ENCODE peak calls at places on chromosomes 2 and 18, in nine cellular contexts. V, Y, A, Q, D, E, N, W and P are unnamed samples.
A peak's percentile ranks its signal among the peaks of the same experiment; 100 is the strongest.

GRCh38 chr2:72964146-72964525 is 46.8 kb downstream of the EMX1 start:
- DNase-seq in A (no peak), N (no peak), W (no peak), Q (no peak), V (no peak), Y (no peak), D (no peak), E (no peak), P (no peak)

GRCh38 chr2:158024288-158024898 is 77.3 kb upstream of the UPP2 start:
- DNase-seq in E (peak; percentile 39), A (peak; percentile 59), V (peak; percentile 55), D (peak; percentile 21), W (no peak), N (no peak), Y (peak; percentile 65), Q (peak; percentile 73), P (peak; percentile 64)

GRCh38 chr2:8604262-8604661 is 77.6 kb upstream of the ID2 start:
- DNase-seq in A (no peak), Q (no peak), W (no peak), D (no peak), N (no peak), V (no peak), E (no peak), Y (no peak), P (no peak)

GRCh38 chr2:40286721-40287120 is 165.2 kb downstream of the SLC8A1 start:
- DNase-seq in E (no peak), V (no peak), D (no peak), W (no peak), Y (no peak), A (no peak), N (no peak), Q (no peak), P (no peak)

GRCh38 chr2:224976629-224977525 is 65.4 kb downstream of the DOCK10 start:
- DNase-seq in E (no peak), D (no peak), A (no peak), V (no peak), Q (no peak), Y (no peak), W (no peak), N (no peak), P (no peak)

GRCh38 chr2:53452400-53452799 is 315.2 kb upstream of the CHAC2 start:
- DNase-seq in E (no peak), Q (no peak), A (no peak), D (no peak), Y (no peak), W (no peak), N (no peak), V (no peak), P (no peak)

GRCh38 chr2:46780801-46781445 is 134.7 kb downstream of the MCFD2 start:
- DNase-seq in E (no peak), Y (no peak), W (peak; percentile 66), D (peak; percentile 45), A (peak; percentile 60), Q (no peak), N (no peak), V (peak; percentile 89), P (no peak)

GRCh38 chr18:49170145-49170544 is 219.4 kb upstream of the SMAD7 start:
- DNase-seq in Q (no peak), E (no peak), N (no peak), A (no peak), V (no peak), D (no peak), Y (no peak), W (no peak), P (no peak)

GRCh38 chr18:79610461-79611039 is 69.1 kb upstream of the CTDP1 start:
- DNase-seq in W (peak; percentile 14), N (peak; percentile 62), Y (peak; percentile 26), Q (peak; percentile 44), D (no peak), A (no peak), V (no peak), E (no peak), P (no peak)

GRCh38 chr2:103660947-103661346 is 899.1 kb downstream of the TMEM182 start:
- DNase-seq in Y (no peak), V (no peak), D (no peak), E (no peak), A (no peak), W (no peak), Q (no peak), N (no peak), P (no peak)

GRCh38 chr2:237629188-237629534 is 1.8 kb downstream of the LRRFIP1 start:
- DNase-seq in N (no peak), Q (no peak), Y (no peak), A (no peak), D (no peak), E (no peak), V (no peak), W (no peak), P (no peak)

GRCh38 chr2:237626813-237627451 is 455 bp upstream of the LRRFIP1 start:
- DNase-seq in A (no peak), V (no peak), D (no peak), E (no peak), Y (no peak), N (peak; percentile 82), Q (peak; percentile 72), W (no peak), P (no peak)

GRCh38 chr2:237628482-237629187 is 1.2 kb downstream of the LRRFIP1 start:
- DNase-seq in Y (no peak), V (no peak), W (no peak), A (no peak), Q (no peak), E (no peak), N (no peak), D (no peak), P (no peak)

GRCh38 chr2:237625777-237626176 is 1.6 kb upstream of the LRRFIP1 start:
- DNase-seq in A (no peak), V (no peak), Y (no peak), Q (no peak), N (no peak), E (no peak), D (no peak), W (no peak), P (no peak)

DNA sequence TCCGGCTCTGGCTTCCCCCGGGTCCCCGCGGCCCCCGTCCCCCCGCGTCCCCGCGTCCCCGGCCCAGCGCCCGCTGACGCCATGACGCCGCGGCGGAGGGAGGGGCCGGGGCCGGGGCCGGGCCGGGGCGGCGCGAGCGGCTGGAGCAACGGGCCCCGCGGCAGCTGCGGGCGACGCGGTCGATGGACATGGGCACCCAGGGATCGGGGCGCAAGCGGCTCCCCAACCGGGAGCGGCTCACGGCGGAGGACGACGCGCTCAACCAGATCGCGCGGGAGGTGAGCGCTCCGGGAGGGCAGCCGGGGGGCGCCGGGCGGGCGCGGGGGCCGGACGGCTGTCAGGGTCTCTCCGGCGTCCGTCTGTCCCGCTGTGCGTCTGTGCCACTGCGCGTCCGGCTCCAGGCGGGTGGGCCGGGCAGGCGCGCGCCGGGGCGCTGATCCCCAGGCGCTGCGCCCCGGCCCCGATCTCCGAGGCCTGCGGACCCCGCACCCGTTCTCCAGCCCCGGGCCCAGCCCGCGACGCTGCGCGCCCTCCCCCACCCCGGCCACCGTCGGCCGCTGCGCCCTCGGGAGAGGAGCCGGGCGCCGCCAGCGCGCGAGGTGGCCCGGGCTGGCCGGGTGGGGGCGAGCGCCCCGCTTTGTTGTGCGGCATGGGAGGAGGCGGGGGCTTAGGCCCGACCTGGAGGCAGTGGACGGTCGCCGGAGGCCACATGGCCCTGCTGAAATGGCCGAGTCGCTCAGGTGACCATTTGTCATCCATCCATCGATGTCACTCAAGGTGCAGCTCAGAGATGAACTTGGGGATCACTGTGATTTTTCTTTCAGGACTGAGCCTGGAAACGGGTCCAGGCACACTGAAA is at the start of gene LRRFIP1:
- DNase-seq in Q (peak; percentile 83), V (no peak), A (no peak), Y (no peak), W (peak; percentile 42), N (peak; percentile 83), E (peak; percentile 76), D (peak; percentile 57), P (peak; percentile 28)
- TF ChIP-seq CTCF in Q (no peak), V (no peak), A (no peak), Y (no peak), W (peak; percentile 30), N (no peak), E (no peak), D (peak; percentile 17), P (no peak)

GRCh38 chr2:176003958-176004357 is 1.9 kb upstream of the LNPK start:
- DNase-seq in A (no peak), Q (no peak), V (no peak), N (no peak), W (no peak), Y (no peak), D (no peak), E (no peak), P (no peak)

GRCh38 chr2:176001281-176001902 is 675 bp downstream of the LNPK start:
- DNase-seq in V (peak; percentile 45), Y (peak; percentile 56), E (no peak), W (peak; percentile 18), D (peak; percentile 24), Q (no peak), A (peak; percentile 84), N (peak; percentile 76), P (peak; percentile 8)

GRCh38 chr2:175999283-175999819 is 2.7 kb downstream of the LNPK start:
- DNase-seq in E (no peak), N (no peak), Y (no peak), Q (no peak), A (peak; percentile 47), D (no peak), W (no peak), V (no peak), P (no peak)

GRCh38 chr2:176002684-176003225 is 688 bp upstream of the LNPK start:
- DNase-seq in Y (peak; percentile 36), E (no peak), D (no peak), V (peak; percentile 11), N (no peak), W (peak; percentile 20), A (no peak), Q (no peak), P (peak; percentile 11)

GRCh38 chr2:176001903-176002683 is at the start of gene LNPK:
- DNase-seq in Q (peak; percentile 98), N (peak; percentile 97), V (peak; percentile 87), W (peak; percentile 87), E (peak; percentile 67), Y (peak; percentile 95), D (peak; percentile 93), A (peak; percentile 95), P (peak; percentile 92)
- TF ChIP-seq CTCF in Q (no peak), N (no peak), V (no peak), W (no peak), E (no peak), Y (peak; percentile 8), D (no peak), A (no peak), P (no peak)

DNA sequence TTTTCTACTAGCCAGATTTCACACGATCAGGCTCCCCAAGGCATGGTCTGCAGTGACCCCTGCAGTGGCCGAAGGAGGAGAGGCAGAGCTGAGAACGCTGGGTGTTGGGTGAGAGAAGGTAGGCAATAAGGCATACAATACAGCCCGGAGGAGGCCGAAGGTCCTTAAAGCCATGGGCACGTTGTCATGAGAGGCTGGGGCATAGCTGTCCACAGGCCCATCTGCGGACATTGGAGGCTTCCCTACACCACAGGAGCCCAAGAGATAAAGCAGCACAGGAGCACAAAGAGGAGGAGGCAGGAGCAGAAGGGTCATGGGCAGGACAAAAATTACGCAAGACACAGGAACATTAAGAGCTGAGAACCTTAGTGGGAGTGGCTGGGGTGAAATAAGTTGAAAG is 16.7 kb upstream of the BZW1 start:
- DNase-seq in Q (no peak), Y (no peak), W (peak; percentile 35), E (no peak), V (no peak), N (no peak), D (peak; percentile 23), A (peak; percentile 79), P (no peak)
- TF ChIP-seq CTCF in Q (no peak), Y (no peak), W (no peak), E (no peak), V (no peak), N (no peak), D (peak; percentile 27), A (no peak), P (no peak)

GRCh38 chr2:75481041-75481836 is 79.5 kb downstream of the EVA1A start:
- DNase-seq in N (no peak), D (no peak), W (no peak), Y (no peak), V (peak; percentile 53), A (peak; percentile 9), E (no peak), Q (no peak), P (no peak)
- TF ChIP-seq CTCF in N (no peak), D (no peak), W (no peak), Y (no peak), V (peak; percentile 54), A (peak; percentile 6), E (no peak), Q (no peak), P (peak; percentile 18)